ENCODE peak calls at places on chromosomes 7 and 10, in nine cellular contexts. One of them, this sample, is unnamed.
A peak's percentile ranks its signal among the peaks of the same experiment; 100 is the strongest.

GRCh38 chr7:129665013-129665401 is 53.5 kb downstream of the NRF1 start:
- DNase-seq in activated CD4-positive, alpha-beta T cell treated with anti-CD3 and anti-CD28 coated beads, Interleukin-2, amount 50 U/mL, for 24 hours: no peak
- DNase-seq in progenitor cell of endocrine pancreas: no peak
- DNase-seq in caudate nucleus: no peak
- DNase-seq in HCEC 1CT: peak; percentile 98
- DNase-seq in D341Med: no peak
- DNase-seq in choroid plexus epithelial cell: peak; percentile 98
- DNase-seq in lower leg skin: peak; percentile 16
- DNase-seq in foreskin fibroblast: peak; percentile 90
- DNase-seq in this sample: no peak

GRCh38 chr7:24817339-24817738 is 60.1 kb upstream of the GSDME start:
- DNase-seq in activated CD4-positive, alpha-beta T cell treated with anti-CD3 and anti-CD28 coated beads, Interleukin-2, amount 50 U/mL, for 24 hours: no peak
- DNase-seq in progenitor cell of endocrine pancreas: no peak
- DNase-seq in caudate nucleus: no peak
- DNase-seq in HCEC 1CT: no peak
- DNase-seq in D341Med: no peak
- DNase-seq in choroid plexus epithelial cell: no peak
- DNase-seq in lower leg skin: no peak
- DNase-seq in foreskin fibroblast: no peak
- DNase-seq in this sample: no peak

GRCh38 chr7:98514211-98515150 is 102.6 kb upstream of the NPTX2 start:
- DNase-seq in activated CD4-positive, alpha-beta T cell treated with anti-CD3 and anti-CD28 coated beads, Interleukin-2, amount 50 U/mL, for 24 hours: no peak
- DNase-seq in progenitor cell of endocrine pancreas: no peak
- DNase-seq in caudate nucleus: no peak
- DNase-seq in HCEC 1CT: no peak
- DNase-seq in D341Med: no peak
- DNase-seq in choroid plexus epithelial cell: no peak
- DNase-seq in lower leg skin: no peak
- DNase-seq in foreskin fibroblast: no peak
- DNase-seq in this sample: peak; percentile 51

GRCh38 chr7:33706666-33707194 is 198.6 kb upstream of the BMPER start:
- DNase-seq in activated CD4-positive, alpha-beta T cell treated with anti-CD3 and anti-CD28 coated beads, Interleukin-2, amount 50 U/mL, for 24 hours: no peak
- DNase-seq in progenitor cell of endocrine pancreas: no peak
- DNase-seq in caudate nucleus: no peak
- DNase-seq in HCEC 1CT: no peak
- DNase-seq in D341Med: no peak
- DNase-seq in choroid plexus epithelial cell: no peak
- DNase-seq in lower leg skin: no peak
- DNase-seq in foreskin fibroblast: no peak
- DNase-seq in this sample: no peak

GRCh38 chr7:81002471-81002870 is 83.6 kb upstream of the SEMA3C start:
- DNase-seq in activated CD4-positive, alpha-beta T cell treated with anti-CD3 and anti-CD28 coated beads, Interleukin-2, amount 50 U/mL, for 24 hours: no peak
- DNase-seq in progenitor cell of endocrine pancreas: no peak
- DNase-seq in caudate nucleus: no peak
- DNase-seq in HCEC 1CT: no peak
- DNase-seq in D341Med: no peak
- DNase-seq in choroid plexus epithelial cell: no peak
- DNase-seq in lower leg skin: no peak
- DNase-seq in foreskin fibroblast: no peak
- DNase-seq in this sample: no peak

GRCh38 chr7:25858562-25859411 is 293.2 kb upstream of the NFE2L3 start:
- DNase-seq in activated CD4-positive, alpha-beta T cell treated with anti-CD3 and anti-CD28 coated beads, Interleukin-2, amount 50 U/mL, for 24 hours: no peak
- DNase-seq in progenitor cell of endocrine pancreas: no peak
- DNase-seq in caudate nucleus: no peak
- DNase-seq in HCEC 1CT: no peak
- DNase-seq in D341Med: no peak
- DNase-seq in choroid plexus epithelial cell: no peak
- DNase-seq in lower leg skin: no peak
- DNase-seq in foreskin fibroblast: no peak
- DNase-seq in this sample: no peak

GRCh38 chr7:138092486-138093028 is 16.3 kb downstream of the AKR1D1 start:
- DNase-seq in activated CD4-positive, alpha-beta T cell treated with anti-CD3 and anti-CD28 coated beads, Interleukin-2, amount 50 U/mL, for 24 hours: no peak
- DNase-seq in progenitor cell of endocrine pancreas: no peak
- DNase-seq in caudate nucleus: no peak
- DNase-seq in HCEC 1CT: peak; percentile 12
- DNase-seq in D341Med: no peak
- DNase-seq in choroid plexus epithelial cell: no peak
- DNase-seq in lower leg skin: no peak
- DNase-seq in foreskin fibroblast: no peak
- DNase-seq in this sample: no peak

GRCh38 chr7:69577221-69577620 is 21.1 kb upstream of the AUTS2 start:
- DNase-seq in activated CD4-positive, alpha-beta T cell treated with anti-CD3 and anti-CD28 coated beads, Interleukin-2, amount 50 U/mL, for 24 hours: no peak
- DNase-seq in progenitor cell of endocrine pancreas: no peak
- DNase-seq in caudate nucleus: no peak
- DNase-seq in HCEC 1CT: no peak
- DNase-seq in D341Med: no peak
- DNase-seq in choroid plexus epithelial cell: no peak
- DNase-seq in lower leg skin: no peak
- DNase-seq in foreskin fibroblast: no peak
- DNase-seq in this sample: no peak

GRCh38 chr7:96017877-96018276 is 245.5 kb downstream of the DYNC1I1 start:
- DNase-seq in activated CD4-positive, alpha-beta T cell treated with anti-CD3 and anti-CD28 coated beads, Interleukin-2, amount 50 U/mL, for 24 hours: no peak
- DNase-seq in progenitor cell of endocrine pancreas: peak; percentile 11
- DNase-seq in caudate nucleus: no peak
- DNase-seq in HCEC 1CT: no peak
- DNase-seq in D341Med: no peak
- DNase-seq in choroid plexus epithelial cell: no peak
- DNase-seq in lower leg skin: no peak
- DNase-seq in foreskin fibroblast: no peak
- DNase-seq in this sample: no peak

GRCh38 chr7:42345478-42346299 is 108.7 kb upstream of the GLI3 start:
- DNase-seq in activated CD4-positive, alpha-beta T cell treated with anti-CD3 and anti-CD28 coated beads, Interleukin-2, amount 50 U/mL, for 24 hours: no peak
- DNase-seq in progenitor cell of endocrine pancreas: no peak
- DNase-seq in caudate nucleus: no peak
- DNase-seq in HCEC 1CT: no peak
- DNase-seq in D341Med: no peak
- DNase-seq in choroid plexus epithelial cell: no peak
- DNase-seq in lower leg skin: no peak
- DNase-seq in foreskin fibroblast: no peak
- DNase-seq in this sample: no peak

GRCh38 chr7:3404490-3404889 is 103.4 kb downstream of the SDK1 start:
- DNase-seq in activated CD4-positive, alpha-beta T cell treated with anti-CD3 and anti-CD28 coated beads, Interleukin-2, amount 50 U/mL, for 24 hours: no peak
- DNase-seq in progenitor cell of endocrine pancreas: no peak
- DNase-seq in caudate nucleus: no peak
- DNase-seq in HCEC 1CT: peak; percentile 8
- DNase-seq in D341Med: no peak
- DNase-seq in choroid plexus epithelial cell: peak; percentile 69
- DNase-seq in lower leg skin: peak; percentile 18
- DNase-seq in foreskin fibroblast: peak; percentile 16
- DNase-seq in this sample: no peak

GRCh38 chr10:78361031-78361430 is 327.4 kb downstream of the RPS24 start:
- DNase-seq in activated CD4-positive, alpha-beta T cell treated with anti-CD3 and anti-CD28 coated beads, Interleukin-2, amount 50 U/mL, for 24 hours: no peak
- DNase-seq in progenitor cell of endocrine pancreas: no peak
- DNase-seq in caudate nucleus: no peak
- DNase-seq in HCEC 1CT: no peak
- DNase-seq in D341Med: no peak
- DNase-seq in choroid plexus epithelial cell: no peak
- DNase-seq in lower leg skin: no peak
- DNase-seq in foreskin fibroblast: no peak
- DNase-seq in this sample: no peak

GRCh38 chr7:5489991-5490536 is 66.4 kb upstream of the TNRC18 start:
- DNase-seq in activated CD4-positive, alpha-beta T cell treated with anti-CD3 and anti-CD28 coated beads, Interleukin-2, amount 50 U/mL, for 24 hours: no peak
- DNase-seq in progenitor cell of endocrine pancreas: no peak
- DNase-seq in caudate nucleus: peak; percentile 44
- DNase-seq in HCEC 1CT: no peak
- DNase-seq in D341Med: no peak
- DNase-seq in choroid plexus epithelial cell: peak; percentile 72
- DNase-seq in lower leg skin: no peak
- DNase-seq in foreskin fibroblast: no peak
- DNase-seq in this sample: no peak

GRCh38 chr7:33511735-33512134 is 382.4 kb downstream of the BBS9 start:
- DNase-seq in activated CD4-positive, alpha-beta T cell treated with anti-CD3 and anti-CD28 coated beads, Interleukin-2, amount 50 U/mL, for 24 hours: no peak
- DNase-seq in progenitor cell of endocrine pancreas: no peak
- DNase-seq in caudate nucleus: no peak
- DNase-seq in HCEC 1CT: no peak
- DNase-seq in D341Med: no peak
- DNase-seq in choroid plexus epithelial cell: no peak
- DNase-seq in lower leg skin: no peak
- DNase-seq in foreskin fibroblast: no peak
- DNase-seq in this sample: no peak

GRCh38 chr10:69295027-69295426 is 16.7 kb downstream of the HK1 start:
- DNase-seq in activated CD4-positive, alpha-beta T cell treated with anti-CD3 and anti-CD28 coated beads, Interleukin-2, amount 50 U/mL, for 24 hours: no peak
- DNase-seq in progenitor cell of endocrine pancreas: no peak
- DNase-seq in caudate nucleus: no peak
- DNase-seq in HCEC 1CT: no peak
- DNase-seq in D341Med: no peak
- DNase-seq in choroid plexus epithelial cell: no peak
- DNase-seq in lower leg skin: no peak
- DNase-seq in foreskin fibroblast: no peak
- DNase-seq in this sample: no peak

GRCh38 chr7:149171894-149172533 is 23.3 kb upstream of the ZNF282 start:
- DNase-seq in activated CD4-positive, alpha-beta T cell treated with anti-CD3 and anti-CD28 coated beads, Interleukin-2, amount 50 U/mL, for 24 hours: no peak
- DNase-seq in progenitor cell of endocrine pancreas: no peak
- DNase-seq in caudate nucleus: no peak
- DNase-seq in HCEC 1CT: no peak
- DNase-seq in D341Med: no peak
- DNase-seq in choroid plexus epithelial cell: peak; percentile 62
- DNase-seq in lower leg skin: no peak
- DNase-seq in foreskin fibroblast: no peak
- DNase-seq in this sample: no peak

GRCh38 chr7:124351950-124352349 is 319.1 kb upstream of the TMEM229A start:
- DNase-seq in activated CD4-positive, alpha-beta T cell treated with anti-CD3 and anti-CD28 coated beads, Interleukin-2, amount 50 U/mL, for 24 hours: no peak
- DNase-seq in progenitor cell of endocrine pancreas: no peak
- DNase-seq in caudate nucleus: peak; percentile 44
- DNase-seq in HCEC 1CT: no peak
- DNase-seq in D341Med: no peak
- DNase-seq in choroid plexus epithelial cell: no peak
- DNase-seq in lower leg skin: peak; percentile 16
- DNase-seq in foreskin fibroblast: no peak
- DNase-seq in this sample: no peak

GRCh38 chr7:148318838-148319237 is 271.7 kb upstream of the C7orf33 start:
- DNase-seq in activated CD4-positive, alpha-beta T cell treated with anti-CD3 and anti-CD28 coated beads, Interleukin-2, amount 50 U/mL, for 24 hours: no peak
- DNase-seq in progenitor cell of endocrine pancreas: no peak
- DNase-seq in caudate nucleus: no peak
- DNase-seq in HCEC 1CT: no peak
- DNase-seq in D341Med: no peak
- DNase-seq in choroid plexus epithelial cell: no peak
- DNase-seq in lower leg skin: no peak
- DNase-seq in foreskin fibroblast: no peak
- DNase-seq in this sample: no peak

GRCh38 chr10:74947781-74948401 is 121.5 kb downstream of the KAT6B start:
- DNase-seq in activated CD4-positive, alpha-beta T cell treated with anti-CD3 and anti-CD28 coated beads, Interleukin-2, amount 50 U/mL, for 24 hours: no peak
- DNase-seq in progenitor cell of endocrine pancreas: no peak
- DNase-seq in caudate nucleus: no peak
- DNase-seq in HCEC 1CT: no peak
- DNase-seq in D341Med: peak; percentile 30
- DNase-seq in choroid plexus epithelial cell: no peak
- DNase-seq in lower leg skin: no peak
- DNase-seq in foreskin fibroblast: no peak
- DNase-seq in this sample: no peak

GRCh38 chr7:4931932-4932331 is 27.1 kb downstream of the MMD2 start:
- DNase-seq in activated CD4-positive, alpha-beta T cell treated with anti-CD3 and anti-CD28 coated beads, Interleukin-2, amount 50 U/mL, for 24 hours: no peak
- DNase-seq in progenitor cell of endocrine pancreas: peak; percentile 36
- DNase-seq in caudate nucleus: peak; percentile 92
- DNase-seq in HCEC 1CT: no peak
- DNase-seq in D341Med: no peak
- DNase-seq in choroid plexus epithelial cell: no peak
- DNase-seq in lower leg skin: no peak
- DNase-seq in foreskin fibroblast: no peak
- DNase-seq in this sample: no peak

GRCh38 chr7:45415265-45415664 is 158.9 kb upstream of the ADCY1 start:
- DNase-seq in activated CD4-positive, alpha-beta T cell treated with anti-CD3 and anti-CD28 coated beads, Interleukin-2, amount 50 U/mL, for 24 hours: no peak
- DNase-seq in progenitor cell of endocrine pancreas: no peak
- DNase-seq in caudate nucleus: no peak
- DNase-seq in HCEC 1CT: no peak
- DNase-seq in D341Med: no peak
- DNase-seq in choroid plexus epithelial cell: no peak
- DNase-seq in lower leg skin: no peak
- DNase-seq in foreskin fibroblast: no peak
- DNase-seq in this sample: no peak

GRCh38 chr10:79084972-79085597 is 16.3 kb downstream of the ZMIZ1 start:
- DNase-seq in activated CD4-positive, alpha-beta T cell treated with anti-CD3 and anti-CD28 coated beads, Interleukin-2, amount 50 U/mL, for 24 hours: no peak
- DNase-seq in progenitor cell of endocrine pancreas: no peak
- DNase-seq in caudate nucleus: no peak
- DNase-seq in HCEC 1CT: no peak
- DNase-seq in D341Med: no peak
- DNase-seq in choroid plexus epithelial cell: no peak
- DNase-seq in lower leg skin: no peak
- DNase-seq in foreskin fibroblast: no peak
- DNase-seq in this sample: no peak

GRCh38 chr10:8665322-8665721 is 610.8 kb downstream of the GATA3 start:
- DNase-seq in activated CD4-positive, alpha-beta T cell treated with anti-CD3 and anti-CD28 coated beads, Interleukin-2, amount 50 U/mL, for 24 hours: no peak
- DNase-seq in progenitor cell of endocrine pancreas: no peak
- DNase-seq in caudate nucleus: no peak
- DNase-seq in HCEC 1CT: no peak
- DNase-seq in D341Med: no peak
- DNase-seq in choroid plexus epithelial cell: no peak
- DNase-seq in lower leg skin: no peak
- DNase-seq in foreskin fibroblast: no peak
- DNase-seq in this sample: no peak

GRCh38 chr10:118590334-118590733 is 5.1 kb downstream of the PRLHR start:
- DNase-seq in activated CD4-positive, alpha-beta T cell treated with anti-CD3 and anti-CD28 coated beads, Interleukin-2, amount 50 U/mL, for 24 hours: no peak
- DNase-seq in progenitor cell of endocrine pancreas: no peak
- DNase-seq in caudate nucleus: peak; percentile 48
- DNase-seq in HCEC 1CT: peak; percentile 9
- DNase-seq in D341Med: peak; percentile 81
- DNase-seq in choroid plexus epithelial cell: peak; percentile 47
- DNase-seq in lower leg skin: peak; percentile 49
- DNase-seq in foreskin fibroblast: peak; percentile 20
- DNase-seq in this sample: no peak

GRCh38 chr10:124742418-124743187 is 1.6 kb downstream of the FAM53B start:
- DNase-seq in activated CD4-positive, alpha-beta T cell treated with anti-CD3 and anti-CD28 coated beads, Interleukin-2, amount 50 U/mL, for 24 hours: no peak
- DNase-seq in progenitor cell of endocrine pancreas: no peak
- DNase-seq in caudate nucleus: no peak
- DNase-seq in HCEC 1CT: peak; percentile 45
- DNase-seq in D341Med: no peak
- DNase-seq in choroid plexus epithelial cell: peak; percentile 58
- DNase-seq in lower leg skin: no peak
- DNase-seq in foreskin fibroblast: no peak
- DNase-seq in this sample: no peak

GRCh38 chr10:94088926-94089381 is 95.2 kb downstream of the PLCE1 start:
- DNase-seq in activated CD4-positive, alpha-beta T cell treated with anti-CD3 and anti-CD28 coated beads, Interleukin-2, amount 50 U/mL, for 24 hours: no peak
- DNase-seq in progenitor cell of endocrine pancreas: no peak
- DNase-seq in caudate nucleus: no peak
- DNase-seq in HCEC 1CT: peak; percentile 56
- DNase-seq in D341Med: peak; percentile 60
- DNase-seq in choroid plexus epithelial cell: peak; percentile 67
- DNase-seq in lower leg skin: no peak
- DNase-seq in foreskin fibroblast: peak; percentile 37
- DNase-seq in this sample: no peak

GRCh38 chr7:40372031-40372430 is 237.2 kb downstream of the SUGCT start:
- DNase-seq in activated CD4-positive, alpha-beta T cell treated with anti-CD3 and anti-CD28 coated beads, Interleukin-2, amount 50 U/mL, for 24 hours: no peak
- DNase-seq in progenitor cell of endocrine pancreas: no peak
- DNase-seq in caudate nucleus: no peak
- DNase-seq in HCEC 1CT: no peak
- DNase-seq in D341Med: no peak
- DNase-seq in choroid plexus epithelial cell: no peak
- DNase-seq in lower leg skin: no peak
- DNase-seq in foreskin fibroblast: peak; percentile 12
- DNase-seq in this sample: no peak

GRCh38 chr10:122510326-122510725 is 49.0 kb downstream of the HTRA1 start:
- DNase-seq in activated CD4-positive, alpha-beta T cell treated with anti-CD3 and anti-CD28 coated beads, Interleukin-2, amount 50 U/mL, for 24 hours: no peak
- DNase-seq in progenitor cell of endocrine pancreas: no peak
- DNase-seq in caudate nucleus: no peak
- DNase-seq in HCEC 1CT: no peak
- DNase-seq in D341Med: no peak
- DNase-seq in choroid plexus epithelial cell: peak; percentile 14
- DNase-seq in lower leg skin: no peak
- DNase-seq in foreskin fibroblast: no peak
- DNase-seq in this sample: no peak

GRCh38 chr10:36788152-36788551 is 337.2 kb upstream of the ANKRD30A start:
- DNase-seq in activated CD4-positive, alpha-beta T cell treated with anti-CD3 and anti-CD28 coated beads, Interleukin-2, amount 50 U/mL, for 24 hours: no peak
- DNase-seq in progenitor cell of endocrine pancreas: no peak
- DNase-seq in caudate nucleus: no peak
- DNase-seq in HCEC 1CT: no peak
- DNase-seq in D341Med: no peak
- DNase-seq in choroid plexus epithelial cell: no peak
- DNase-seq in lower leg skin: no peak
- DNase-seq in foreskin fibroblast: no peak
- DNase-seq in this sample: no peak

GRCh38 chr7:139829654-139830130 is 628 bp downstream of the TBXAS1 start:
- DNase-seq in activated CD4-positive, alpha-beta T cell treated with anti-CD3 and anti-CD28 coated beads, Interleukin-2, amount 50 U/mL, for 24 hours: no peak
- DNase-seq in progenitor cell of endocrine pancreas: no peak
- DNase-seq in caudate nucleus: no peak
- DNase-seq in HCEC 1CT: no peak
- DNase-seq in D341Med: no peak
- DNase-seq in choroid plexus epithelial cell: peak; percentile 59
- DNase-seq in lower leg skin: no peak
- DNase-seq in foreskin fibroblast: no peak
- DNase-seq in this sample: no peak

GRCh38 chr7:55657654-55658053 is 85.4 kb upstream of the VOPP1 start:
- DNase-seq in activated CD4-positive, alpha-beta T cell treated with anti-CD3 and anti-CD28 coated beads, Interleukin-2, amount 50 U/mL, for 24 hours: no peak
- DNase-seq in progenitor cell of endocrine pancreas: no peak
- DNase-seq in caudate nucleus: no peak
- DNase-seq in HCEC 1CT: no peak
- DNase-seq in D341Med: peak; percentile 69
- DNase-seq in choroid plexus epithelial cell: no peak
- DNase-seq in lower leg skin: no peak
- DNase-seq in foreskin fibroblast: no peak
- DNase-seq in this sample: no peak